ENCODE peak calls at places on chromosomes 7 and 10, in eight cellular contexts. X is lower lobe of right lung, G is heart left ventricle, T is mammary epithelial cell, S is tibial artery, O is WERI-Rb-1, M is psoas muscle, A is suprapubic skin. E is an unnamed sample.

GRCh38 chr10:71579668-71580067 is 139.9 kb downstream of the C10orf105 start:
- DNase-seq in X (no peak), G (no peak), T (no peak), S (no peak), O (no peak), M (peak; percentile 30), A (no peak), E (no peak)

GRCh38 chr7:127594490-127594889 is 954 bp downstream of the FSCN3 start:
- DNase-seq in X (no peak), G (no peak), T (no peak), S (no peak), O (no peak), M (no peak), A (no peak), E (no peak)

GRCh38 chr7:48454750-48455192 is 283.5 kb downstream of the ABCA13 start:
- DNase-seq in X (no peak), G (peak; percentile 55), T (no peak), S (no peak), O (no peak), M (peak; percentile 35), A (no peak), E (no peak)

GRCh38 chr7:8579661-8580060 is 146.3 kb downstream of the NXPH1 start:
- DNase-seq in X (no peak), G (no peak), T (no peak), S (no peak), O (no peak), M (no peak), A (no peak), E (no peak)

GRCh38 chr7:70670288-70670687 is 461.7 kb upstream of the GALNT17 start:
- DNase-seq in X (no peak), G (no peak), T (no peak), S (no peak), O (no peak), M (no peak), A (no peak), E (no peak)

GRCh38 chr10:103244663-103245271 is 920 bp upstream of the RPEL1 start:
- DNase-seq in X (peak; percentile 63), G (no peak), T (peak; percentile 68), S (peak; percentile 81), O (peak; percentile 67), M (peak; percentile 74), A (peak; percentile 85), E (peak; percentile 60)

GRCh38 chr7:2680792-2681490 is 7.1 kb upstream of the AMZ1 start:
- DNase-seq in X (peak; percentile 88), G (peak; percentile 90), T (peak; percentile 46), S (peak; percentile 82), O (peak; percentile 76), M (peak; percentile 91), A (peak; percentile 90), E (peak; percentile 60)

GRCh38 chr10:69845574-69846251 is 44.0 kb downstream of the COL13A1 start:
- DNase-seq in X (no peak), G (peak; percentile 73), T (peak; percentile 28), S (no peak), O (no peak), M (peak; percentile 90), A (no peak), E (no peak)

GRCh38 chr7:123615344-123615743 is 13.7 kb downstream of the ASB15 start:
- DNase-seq in X (no peak), G (no peak), T (no peak), S (no peak), O (no peak), M (no peak), A (no peak), E (no peak)

GRCh38 chr10:57513637-57514036 is 754.1 kb downstream of the IPMK start:
- DNase-seq in X (no peak), G (no peak), T (no peak), S (no peak), O (no peak), M (no peak), A (no peak), E (no peak)

GRCh38 chr10:97676770-97677581 is 10.1 kb downstream of the AVPI1 start:
- DNase-seq in X (no peak), G (no peak), T (peak; percentile 52), S (no peak), O (peak; percentile 23), M (no peak), A (no peak), E (peak; percentile 37)

GRCh38 chr7:124536156-124536762 is 229.3 kb downstream of the GPR37 start:
- DNase-seq in X (no peak), G (no peak), T (no peak), S (no peak), O (no peak), M (no peak), A (no peak), E (no peak)

GRCh38 chr7:42471573-42472174 is 234.7 kb upstream of the GLI3 start:
- DNase-seq in X (no peak), G (no peak), T (peak; percentile 64), S (no peak), O (no peak), M (no peak), A (no peak), E (no peak)

GRCh38 chr10:124174071-124174566 is 80.7 kb upstream of the CHST15 start:
- DNase-seq in X (no peak), G (no peak), T (no peak), S (no peak), O (no peak), M (no peak), A (no peak), E (no peak)

GRCh38 chr10:126902157-126902556 is 3.1 kb upstream of the DOCK1 start:
- DNase-seq in X (no peak), G (no peak), T (peak; percentile 91), S (no peak), O (no peak), M (no peak), A (no peak), E (no peak)

GRCh38 chr10:70461397-70462348 is 16.9 kb upstream of the PALD1 start:
- DNase-seq in X (no peak), G (no peak), T (peak; percentile 48), S (peak; percentile 54), O (peak; percentile 63), M (peak; percentile 77), A (no peak), E (peak; percentile 34)

GRCh38 chr10:95474228-95475002 is 86.8 kb downstream of the SORBS1 start:
- DNase-seq in X (no peak), G (no peak), T (peak; percentile 40), S (peak; percentile 58), O (no peak), M (no peak), A (no peak), E (no peak)

GRCh38 chr10:57141708-57142107 is 780.6 kb upstream of the ZWINT start:
- DNase-seq in X (no peak), G (no peak), T (no peak), S (no peak), O (no peak), M (no peak), A (no peak), E (no peak)

GRCh38 chr7:5613607-5614006 is 167.9 kb downstream of the RNF216 start:
- DNase-seq in X (no peak), G (no peak), T (no peak), S (no peak), O (no peak), M (no peak), A (no peak), E (no peak)

GRCh38 chr10:12396567-12396966 is 47.2 kb downstream of the CAMK1D start:
- DNase-seq in X (peak; percentile 53), G (no peak), T (no peak), S (no peak), O (peak; percentile 83), M (no peak), A (peak; percentile 32), E (no peak)

GRCh38 chr10:12397931-12398330 is 48.6 kb downstream of the CAMK1D start:
- DNase-seq in X (no peak), G (no peak), T (no peak), S (no peak), O (no peak), M (no peak), A (peak; percentile 32), E (no peak)

GRCh38 chr10:12396093-12396492 is 46.7 kb downstream of the CAMK1D start:
- DNase-seq in X (no peak), G (no peak), T (no peak), S (no peak), O (no peak), M (no peak), A (peak; percentile 50), E (no peak)

GRCh38 chr10:12394236-12395033 is 45.1 kb downstream of the CAMK1D start:
- DNase-seq in X (no peak), G (no peak), T (no peak), S (no peak), O (no peak), M (no peak), A (peak; percentile 37), E (no peak)

DNA sequence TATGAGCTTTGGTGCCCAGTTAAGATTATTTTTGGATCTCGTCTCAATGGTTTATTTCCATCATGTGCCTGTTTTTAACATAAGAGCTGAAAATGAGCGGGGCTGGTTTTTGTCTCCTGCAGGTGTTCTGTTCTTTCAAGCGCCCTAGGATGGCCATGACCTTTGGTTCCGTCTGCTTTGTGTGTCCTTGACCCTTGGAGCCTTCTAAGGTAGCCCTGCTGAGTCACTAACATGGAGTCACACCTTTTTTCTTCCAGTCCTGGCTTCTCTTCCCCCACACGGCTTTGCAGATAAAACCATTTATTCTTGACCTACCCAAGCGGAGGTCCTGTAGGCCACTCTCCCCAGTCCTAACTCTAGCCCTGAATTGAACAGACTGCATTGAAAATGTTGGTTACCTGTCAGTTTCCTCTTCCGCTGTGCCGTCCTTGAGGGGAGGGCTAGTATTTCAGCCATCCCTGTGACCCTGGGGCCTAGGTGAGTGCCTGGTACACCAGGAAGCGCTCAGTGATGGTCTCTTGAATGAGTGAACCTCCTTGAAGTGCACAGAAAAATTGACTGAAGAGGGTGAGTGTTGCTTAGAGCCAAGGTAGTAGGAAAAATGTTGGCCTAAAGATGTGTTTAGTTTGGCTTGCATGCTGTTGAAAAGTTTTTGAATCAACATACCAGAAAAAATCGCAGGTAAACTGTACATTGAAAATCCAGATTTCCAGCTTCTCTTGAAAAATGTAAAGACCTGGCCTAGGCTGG is 48.0 kb downstream of the CAMK1D start:
- DNase-seq in X (no peak), G (no peak), T (no peak), S (no peak), O (no peak), M (no peak), A (peak; percentile 34), E (no peak)
- TF ChIP-seq CTCF in X (no peak), G (no peak), T (no peak), S (no peak), O (no peak), M (no peak), A (no peak), E (no peak)

GRCh38 chr10:92691591-92692084 is 1.9 kb downstream of the HHEX start:
- DNase-seq in X (peak; percentile 84), G (peak; percentile 85), T (no peak), S (peak; percentile 68), O (no peak), M (peak; percentile 73), A (no peak), E (peak; percentile 29)
- H3K27ac ChIP-seq in X (peak overlapping the region; percentile 90), G (peak overlapping the region; percentile 79), T (no peak overlapping the region), S (peak overlapping the region; percentile 7), O (no peak overlapping the region), M (peak overlapping the region; percentile 72), A (peak overlapping the region; percentile 73), E (no peak overlapping the region)

GRCh38 chr7:132226046-132226590 is 350.2 kb downstream of the PLXNA4 start:
- DNase-seq in X (no peak), G (no peak), T (no peak), S (no peak), O (peak; percentile 61), M (no peak), A (no peak), E (no peak)
- TF ChIP-seq CTCF in X (no peak), G (no peak), T (no peak), S (no peak), O (peak; percentile 46), M (no peak), A (no peak), E (no peak)

GRCh38 chr7:99211241-99211602 is 3.3 kb upstream of the KPNA7 start:
- DNase-seq in X (no peak), G (no peak), T (no peak), S (no peak), O (no peak), M (no peak), A (no peak), E (no peak)
- H3K27ac ChIP-seq in X (peak overlapping the region; percentile 87), G (no peak overlapping the region), T (peak overlapping the region; percentile 90), S (no peak overlapping the region), O (no peak overlapping the region), M (no peak overlapping the region), A (peak overlapping the region; percentile 4), E (no peak overlapping the region)